ENCODE peak calls at places on chromosome 18, in seven cellular contexts. S is CD4-positive, alpha-beta T cell; X is OCI-LY7; A is HCT116; T is cardiac muscle cell; M is esophagus squamous epithelium; H is lung. U is an unnamed sample.

GRCh38 chr18:68676913-68677312 is 38.0 kb downstream of the TMX3 start:
- DNase-seq in S (no peak), X (no peak), A (no peak), T (peak), M (no peak), H (no peak), U (no peak)

GRCh38 chr18:48800877-48801727 is 149.7 kb downstream of the SMAD7 start:
- DNase-seq in S (no peak), X (no peak), A (no peak), T (no peak), M (no peak), H (no peak), U (peak)

GRCh38 chr18:34544930-34545329 is 165.2 kb upstream of the DTNA start:
- DNase-seq in S (no peak), X (no peak), A (no peak), T (no peak), M (no peak), H (no peak), U (no peak)

GRCh38 chr18:4283746-4284291 is 171.3 kb downstream of the DLGAP1 start:
- DNase-seq in S (no peak), X (no peak), A (no peak), T (no peak), M (no peak), H (no peak), U (no peak)

GRCh38 chr18:12325726-12326245 is 17.7 kb downstream of the TUBB6 start:
- DNase-seq in S (no peak), X (no peak), A (no peak), T (no peak), M (no peak), H (no peak), U (no peak)

GRCh38 chr18:27707201-27707600 is 469.7 kb downstream of the CDH2 start:
- DNase-seq in S (no peak), X (no peak), A (no peak), T (peak), M (no peak), H (no peak), U (no peak)

GRCh38 chr18:34467059-34467458 is 242.3 kb upstream of the NOL4 start:
- DNase-seq in S (no peak), X (no peak), A (no peak), T (no peak), M (no peak), H (no peak), U (no peak)

GRCh38 chr18:27921904-27922541 is 254.9 kb downstream of the CDH2 start:
- DNase-seq in S (no peak), X (no peak), A (peak), T (peak), M (no peak), H (no peak), U (no peak)

GRCh38 chr18:28086530-28087172 is 90.3 kb downstream of the CDH2 start:
- DNase-seq in S (no peak), X (no peak), A (no peak), T (peak), M (no peak), H (no peak), U (no peak)

GRCh38 chr18:13376298-13376840 is 157.8 kb downstream of the LDLRAD4 start:
- DNase-seq in S (peak), X (no peak), A (no peak), T (no peak), M (no peak), H (no peak), U (no peak)

GRCh38 chr18:21740724-21741510 is at the start of gene MIB1:
- DNase-seq in S (no peak), X (peak), A (peak), T (no peak), M (peak), H (no peak), U (peak)

GRCh38 chr18:76349067-76349715 is 145.9 kb downstream of the ZNF516 start:
- DNase-seq in S (peak), X (peak), A (peak), T (peak), M (no peak), H (peak), U (peak)

GRCh38 chr18:74012954-74013630 is 134.5 kb downstream of the FBXO15 start:
- DNase-seq in S (no peak), X (no peak), A (no peak), T (peak), M (no peak), H (no peak), U (no peak)

GRCh38 chr18:49613141-49613641 is 51.3 kb downstream of the LIPG start:
- DNase-seq in S (no peak), X (no peak), A (no peak), T (no peak), M (no peak), H (no peak), U (no peak)

GRCh38 chr18:27413495-27414401 is 228.6 kb upstream of the CHST9 start:
- DNase-seq in S (no peak), X (no peak), A (no peak), T (peak), M (no peak), H (no peak), U (no peak)

GRCh38 chr18:4077204-4077603 is 377.9 kb downstream of the DLGAP1 start:
- DNase-seq in S (no peak), X (no peak), A (no peak), T (no peak), M (no peak), H (no peak), U (no peak)

GRCh38 chr18:47254341-47254939 is 3.0 kb upstream of the SKOR2 start:
- DNase-seq in S (no peak), X (no peak), A (no peak), T (peak), M (no peak), H (peak), U (peak)

GRCh38 chr18:46510386-46510785 is 146.6 kb downstream of the LOXHD1 start:
- DNase-seq in S (no peak), X (no peak), A (no peak), T (no peak), M (no peak), H (no peak), U (no peak)

GRCh38 chr18:55688066-55688465 is 100.1 kb upstream of the TCF4 start:
- DNase-seq in S (no peak), X (no peak), A (no peak), T (no peak), M (no peak), H (no peak), U (no peak)

GRCh38 chr18:10439898-10440297 is 14.5 kb upstream of the APCDD1 start:
- DNase-seq in S (no peak), X (no peak), A (no peak), T (no peak), M (no peak), H (no peak), U (no peak)

GRCh38 chr18:25289040-25289631 is 62.8 kb downstream of the ZNF521 start:
- DNase-seq in S (no peak), X (no peak), A (no peak), T (peak), M (no peak), H (no peak), U (no peak)

GRCh38 chr18:50111398-50111797 is 83.5 kb downstream of the MYO5B start:
- DNase-seq in S (no peak), X (no peak), A (no peak), T (no peak), M (no peak), H (no peak), U (no peak)

DNA sequence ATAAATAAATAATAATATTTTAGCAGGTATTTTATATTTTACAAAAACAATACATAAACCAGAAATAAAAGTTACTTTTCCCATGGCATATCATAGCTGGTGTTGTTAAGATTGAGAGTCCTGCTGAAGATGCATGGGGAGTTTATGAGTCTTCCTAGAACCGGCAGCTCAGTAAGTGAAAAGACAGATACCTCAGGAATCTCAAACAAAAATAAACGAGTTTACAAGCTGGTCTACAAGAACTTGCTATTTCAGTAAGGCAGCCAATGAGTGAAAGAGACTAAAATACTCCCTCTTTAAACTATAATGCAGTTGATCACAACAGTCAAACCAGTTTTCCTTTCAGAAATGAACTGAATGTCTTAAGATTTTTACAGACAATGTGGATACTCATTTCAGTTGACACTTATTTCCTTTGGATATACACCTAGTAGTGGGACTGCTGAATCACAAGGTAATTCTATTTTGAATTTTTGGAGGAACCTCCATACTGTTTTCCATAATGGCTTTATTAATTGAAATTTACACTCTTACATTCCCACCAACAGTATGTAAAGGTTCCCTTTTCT is 8.9 kb downstream of the GAREM1 start:
- DNase-seq in S (no peak), X (no peak), A (no peak), T (no peak), M (no peak), H (no peak), U (no peak)
- TF ChIP-seq CTCF in S (no peak), X (no peak), A (no peak), T (no peak), M (no peak), H (no peak), U (no peak)

GRCh38 chr18:2955966-2956521 is 56.9 kb downstream of the LPIN2 start:
- DNase-seq in S (no peak), X (no peak), A (no peak), T (peak), M (no peak), H (no peak), U (no peak)
- TF ChIP-seq CTCF in S (no peak), X (no peak), A (no peak), T (no peak), M (no peak), H (no peak), U (no peak)

GRCh38 chr18:37277753-37278152 is 287.8 kb downstream of the CELF4 start:
- DNase-seq in S (no peak), X (no peak), A (no peak), T (no peak), M (no peak), H (no peak), U (no peak)
- TF ChIP-seq CTCF in S (no peak), X (no peak), A (no peak), T (no peak), M (no peak), H (no peak), U (no peak)

GRCh38 chr18:61322265-61322873 is 10.9 kb upstream of the CDH20 start:
- DNase-seq in S (no peak), X (peak), A (peak), T (peak), M (no peak), H (no peak), U (peak)
- TF ChIP-seq CTCF in S (no peak), X (peak), A (peak), T (peak), M (peak), H (peak), U (peak)

DNA sequence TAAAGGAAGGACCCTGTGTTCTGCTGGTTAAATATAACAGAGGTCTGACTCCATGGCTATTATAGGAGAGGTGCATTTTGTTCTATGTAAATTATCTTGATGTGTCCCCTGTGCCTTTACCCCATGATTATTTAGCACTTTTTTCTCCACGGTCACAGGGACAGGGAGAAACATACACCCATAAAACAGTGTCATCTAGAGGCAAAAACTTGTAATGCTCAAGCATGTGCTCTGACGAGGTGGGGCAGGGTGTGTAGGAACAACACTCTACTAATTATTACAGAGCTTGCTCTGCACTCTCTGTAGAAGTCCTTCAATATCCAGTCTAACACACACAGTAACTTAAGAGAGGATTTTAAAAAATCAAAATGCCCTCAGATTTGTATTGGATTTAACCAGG is 187.9 kb downstream of the NEDD4L start:
- DNase-seq in S (no peak), X (no peak), A (no peak), T (no peak), M (no peak), H (no peak), U (no peak)
- TF ChIP-seq CTCF in S (no peak), X (peak), A (peak), T (no peak), M (peak), H (no peak), U (peak)

DNA sequence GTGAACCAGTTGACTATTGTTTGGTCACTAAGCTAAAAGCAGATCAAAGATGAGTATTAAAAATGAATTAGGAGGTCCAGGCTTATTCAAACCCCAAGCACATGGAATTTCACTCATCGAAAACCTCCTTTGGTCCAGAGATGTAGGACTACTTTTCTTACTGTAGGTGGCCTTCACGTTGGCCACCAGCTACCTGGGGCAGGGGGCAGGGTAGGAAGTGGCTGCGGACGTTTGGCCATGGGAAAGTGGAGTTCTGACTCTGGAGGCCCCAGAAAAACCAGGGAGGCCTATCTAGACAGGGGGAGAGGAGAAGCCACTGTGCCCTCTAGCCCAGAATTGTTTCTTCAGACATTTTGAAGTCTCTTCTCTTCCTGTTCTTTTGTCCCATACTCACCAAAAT is 31.8 kb upstream of the CABLES1 start:
- DNase-seq in S (no peak), X (no peak), A (no peak), T (no peak), M (no peak), H (no peak), U (no peak)
- TF ChIP-seq CTCF in S (no peak), X (no peak), A (peak), T (no peak), M (no peak), H (no peak), U (no peak)

GRCh38 chr18:61955644-61956043 is 62.8 kb upstream of the RNF152 start:
- DNase-seq in S (no peak), X (peak), A (no peak), T (no peak), M (no peak), H (no peak), U (no peak)

GRCh38 chr18:61954347-61954746 is 61.5 kb upstream of the RNF152 start:
- DNase-seq in S (no peak), X (no peak), A (no peak), T (no peak), M (no peak), H (no peak), U (no peak)

GRCh38 chr18:61953641-61954040 is 60.8 kb upstream of the RNF152 start:
- DNase-seq in S (no peak), X (no peak), A (no peak), T (no peak), M (no peak), H (no peak), U (no peak)

GRCh38 chr18:61953161-61953560 is 60.4 kb upstream of the RNF152 start:
- DNase-seq in S (no peak), X (no peak), A (no peak), T (no peak), M (no peak), H (no peak), U (no peak)

DNA sequence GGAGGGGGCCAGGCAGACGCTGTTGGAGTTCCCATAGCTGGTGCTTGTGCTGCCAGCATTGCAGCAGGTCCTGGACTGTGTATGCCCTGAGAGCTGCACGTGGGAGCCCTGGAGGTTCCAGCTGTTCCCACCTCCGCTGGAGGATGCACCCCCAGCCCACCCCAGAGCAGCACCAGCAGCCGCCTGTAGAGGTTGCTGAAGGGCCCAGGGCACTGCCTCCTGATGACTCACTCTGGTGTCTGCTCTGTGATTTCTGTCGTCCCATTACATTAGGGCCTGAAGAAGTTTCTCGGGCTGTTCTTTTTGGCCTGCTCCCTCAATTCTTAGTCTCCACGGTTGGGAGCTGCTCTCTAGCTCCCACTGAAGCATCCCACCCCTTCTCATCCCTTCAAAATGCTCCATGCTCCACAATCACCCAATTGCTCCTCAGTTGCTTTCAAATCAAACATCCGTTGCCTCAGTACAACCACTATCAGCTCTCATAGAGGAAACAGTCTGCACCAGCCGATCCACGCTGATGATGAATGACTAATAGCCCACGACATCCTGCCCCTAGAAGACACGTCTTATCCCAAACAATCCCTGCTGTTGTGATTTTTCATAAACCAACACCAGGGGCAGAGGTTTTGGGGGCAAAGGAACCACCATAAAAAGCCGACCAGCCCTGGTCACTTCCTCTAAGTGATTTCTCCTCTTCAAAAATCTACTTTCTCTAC is 65.2 kb upstream of the RNF152 start:
- DNase-seq in S (no peak), X (no peak), A (no peak), T (peak), M (no peak), H (no peak), U (no peak)
- TF ChIP-seq CTCF in S (no peak), X (no peak), A (peak), T (peak), M (no peak), H (no peak), U (no peak)

GRCh38 chr18:62715829-62716678 is 713 bp downstream of the PHLPP1 start:
- DNase-seq in S (peak), X (peak), A (peak), T (peak), M (no peak), H (peak), U (peak)

GRCh38 chr18:62717059-62717849 is 1.9 kb downstream of the PHLPP1 start:
- DNase-seq in S (peak), X (peak), A (peak), T (peak), M (no peak), H (peak), U (no peak)

GRCh38 chr18:62715439-62715792 is at the start of gene PHLPP1:
- DNase-seq in S (no peak), X (peak), A (no peak), T (no peak), M (no peak), H (no peak), U (peak)

GRCh38 chr18:62717850-62718229 is 2.5 kb downstream of the PHLPP1 start:
- DNase-seq in S (no peak), X (no peak), A (no peak), T (peak), M (no peak), H (no peak), U (no peak)

GRCh38 chr18:62716679-62717058 is 1.3 kb downstream of the PHLPP1 start:
- DNase-seq in S (peak), X (peak), A (no peak), T (peak), M (no peak), H (no peak), U (peak)
- TF ChIP-seq CTCF in S (no peak), X (no peak), A (peak), T (peak), M (no peak), H (no peak), U (peak)